ENCODE peak calls at places on chromosomes 7 and 10, in five cellular contexts. C, D, T, O and P are unnamed samples.

GRCh38 chr7:87310790-87311419 is 34.6 kb upstream of the CROT start:
- DNase-seq in C (no peak), D (no peak), T (no peak), O (no peak), P (no peak)

GRCh38 chr10:88920198-88920597 is 32.4 kb downstream of the ACTA2 start:
- DNase-seq in C (peak), D (no peak), T (no peak), O (no peak), P (no peak)

GRCh38 chr10:8534089-8534488 is 479.6 kb downstream of the GATA3 start:
- DNase-seq in C (no peak), D (no peak), T (no peak), O (no peak), P (no peak)

GRCh38 chr7:123846217-123846891 is 1.4 kb downstream of the HYAL4 start:
- DNase-seq in C (peak), D (no peak), T (no peak), O (no peak), P (peak)

GRCh38 chr7:44259547-44260457 is 59.0 kb downstream of the YKT6 start:
- DNase-seq in C (peak), D (peak), T (no peak), O (peak), P (no peak)

GRCh38 chr7:45709168-45710034 is 135.2 kb downstream of the ADCY1 start:
- DNase-seq in C (no peak), D (peak), T (no peak), O (no peak), P (no peak)

GRCh38 chr7:114083714-114084113 is 164.9 kb upstream of the PPP1R3A start:
- DNase-seq in C (no peak), D (no peak), T (no peak), O (no peak), P (no peak)

GRCh38 chr10:131946321-131946751 is 35.4 kb downstream of the BNIP3 start:
- DNase-seq in C (peak), D (peak), T (no peak), O (no peak), P (no peak)

GRCh38 chr10:133144771-133145170 is 15.2 kb upstream of the KNDC1 start:
- DNase-seq in C (no peak), D (no peak), T (no peak), O (no peak), P (no peak)

GRCh38 chr7:42932861-42933591 is 850 bp downstream of the MRPL32 start:
- DNase-seq in C (peak), D (no peak), T (no peak), O (no peak), P (no peak)

GRCh38 chr10:4945706-4946348 is 17.4 kb upstream of the AKR1C1 start:
- DNase-seq in C (no peak), D (no peak), T (no peak), O (no peak), P (no peak)

GRCh38 chr10:37713642-37714041 is 143.8 kb downstream of the ZNF248 start:
- DNase-seq in C (no peak), D (no peak), T (no peak), O (no peak), P (no peak)

GRCh38 chr10:118940386-118940785 is 89.1 kb upstream of the NANOS1 start:
- DNase-seq in C (peak), D (no peak), T (no peak), O (no peak), P (no peak)

GRCh38 chr10:96285331-96285752 is 14.0 kb upstream of the BLNK start:
- DNase-seq in C (no peak), D (no peak), T (no peak), O (no peak), P (no peak)

GRCh38 chr10:48507494-48507893 is 97.4 kb downstream of the ARHGAP22 start:
- DNase-seq in C (no peak), D (no peak), T (no peak), O (no peak), P (no peak)

GRCh38 chr10:130191380-130191779 is 55.2 kb downstream of the GLRX3 start:
- DNase-seq in C (no peak), D (no peak), T (no peak), O (no peak), P (no peak)

GRCh38 chr7:93043393-93043985 is 74.3 kb downstream of the SAMD9 start:
- DNase-seq in C (peak), D (no peak), T (no peak), O (no peak), P (peak)

GRCh38 chr7:33895025-33895804 is 10.1 kb upstream of the BMPER start:
- DNase-seq in C (peak), D (peak), T (peak), O (peak), P (peak)

GRCh38 chr7:119270644-119271043 is 1002.3 kb upstream of the KCND2 start:
- DNase-seq in C (no peak), D (peak), T (no peak), O (no peak), P (no peak)

GRCh38 chr10:78703581-78703980 is 365.2 kb upstream of the ZMIZ1 start:
- DNase-seq in C (no peak), D (no peak), T (no peak), O (no peak), P (no peak)

GRCh38 chr10:19014034-19014433 is 34.6 kb upstream of the MALRD1 start:
- DNase-seq in C (peak), D (no peak), T (no peak), O (no peak), P (no peak)

GRCh38 chr10:43125881-43126731 is 12.1 kb upstream of the CSGALNACT2 start:
- DNase-seq in C (no peak), D (no peak), T (no peak), O (no peak), P (peak)

GRCh38 chr10:59434463-59435326 is 72.3 kb upstream of the FAM13C start:
- DNase-seq in C (peak), D (no peak), T (no peak), O (no peak), P (no peak)

GRCh38 chr7:6260291-6261183 is 11.9 kb downstream of the CYTH3 start:
- DNase-seq in C (peak), D (no peak), T (no peak), O (no peak), P (no peak)

GRCh38 chr10:59181668-59182067 is 5.2 kb downstream of the PHYHIPL start:
- DNase-seq in C (peak), D (no peak), T (peak), O (peak), P (peak)

GRCh38 chr7:75712517-75713361 is 26.0 kb downstream of the HIP1 start:
- DNase-seq in C (no peak), D (no peak), T (no peak), O (no peak), P (no peak)
- TF ChIP-seq CTCF in C (peak), D (no peak), T (no peak), O (no peak), P (no peak)

DNA sequence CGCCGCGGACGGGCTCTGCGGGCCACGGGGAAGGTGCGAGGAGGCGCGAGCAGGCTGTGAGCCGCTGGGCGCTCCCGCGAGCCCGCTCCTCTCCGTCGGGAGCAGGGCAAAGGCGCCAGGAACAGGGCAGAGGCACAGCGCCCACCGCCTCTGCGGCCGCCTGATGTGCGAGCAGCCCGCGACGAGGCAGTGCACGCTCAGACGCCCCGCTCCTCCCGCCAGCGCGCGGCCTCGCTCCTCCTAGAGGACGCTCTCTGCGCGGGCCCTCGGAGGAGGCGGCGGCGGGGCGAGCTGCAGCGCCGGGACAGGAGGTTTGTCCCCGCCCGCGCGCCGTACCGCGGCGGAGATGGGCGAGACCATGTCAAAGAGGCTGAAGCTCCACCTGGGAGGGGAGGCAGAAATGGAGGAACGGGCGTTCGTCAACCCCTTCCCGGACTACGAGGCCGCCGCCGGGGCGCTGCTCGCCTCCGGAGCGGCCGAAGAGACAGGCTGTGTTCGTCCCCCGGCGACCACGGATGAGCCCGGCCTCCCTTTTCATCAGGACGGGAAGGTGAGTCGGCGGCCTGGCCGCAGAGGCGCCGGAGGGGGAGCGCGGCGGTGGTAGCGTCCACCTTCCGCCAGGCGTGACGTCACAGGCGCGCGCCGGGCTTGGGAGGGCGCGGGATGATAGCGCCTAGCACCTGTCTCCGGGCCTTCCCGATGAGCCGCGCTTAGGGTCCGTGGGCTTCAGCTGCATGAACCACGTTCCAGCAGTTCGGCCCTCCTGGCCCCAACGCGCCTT is 733 bp downstream of the LANCL2 start:
- DNase-seq in C (peak), D (peak), T (peak), O (peak), P (peak)
- TF ChIP-seq CTCF in C (peak), D (peak), T (peak), O (peak), P (no peak)

DNA sequence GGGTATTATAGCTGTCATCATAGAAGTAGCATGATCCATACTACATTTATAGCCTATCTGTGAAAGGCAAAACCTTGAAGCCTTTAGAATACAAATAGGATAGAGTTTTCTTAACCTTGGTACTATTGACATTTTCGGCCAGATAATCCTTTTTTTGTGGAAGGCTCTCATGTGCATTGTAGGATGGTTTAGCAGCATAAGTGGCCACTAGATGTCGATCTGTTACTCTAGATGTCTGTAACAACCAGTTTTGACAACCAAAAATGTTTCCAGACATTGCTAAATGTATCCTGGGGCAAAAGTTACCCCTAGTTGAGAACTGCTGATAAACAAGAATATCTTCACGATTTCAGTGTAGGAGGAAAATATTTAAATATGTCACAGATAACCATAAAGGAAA is 319.4 kb upstream of the GALNT17 start:
- DNase-seq in C (peak), D (no peak), T (no peak), O (no peak), P (no peak)
- TF ChIP-seq CTCF in C (peak), D (no peak), T (peak), O (no peak), P (no peak)

GRCh38 chr7:15687645-15688025 is 1.2 kb upstream of the MEOX2 start:
- DNase-seq in C (no peak), D (peak), T (no peak), O (no peak), P (peak)
- TF ChIP-seq CTCF in C (no peak), D (no peak), T (no peak), O (no peak), P (no peak)

DNA sequence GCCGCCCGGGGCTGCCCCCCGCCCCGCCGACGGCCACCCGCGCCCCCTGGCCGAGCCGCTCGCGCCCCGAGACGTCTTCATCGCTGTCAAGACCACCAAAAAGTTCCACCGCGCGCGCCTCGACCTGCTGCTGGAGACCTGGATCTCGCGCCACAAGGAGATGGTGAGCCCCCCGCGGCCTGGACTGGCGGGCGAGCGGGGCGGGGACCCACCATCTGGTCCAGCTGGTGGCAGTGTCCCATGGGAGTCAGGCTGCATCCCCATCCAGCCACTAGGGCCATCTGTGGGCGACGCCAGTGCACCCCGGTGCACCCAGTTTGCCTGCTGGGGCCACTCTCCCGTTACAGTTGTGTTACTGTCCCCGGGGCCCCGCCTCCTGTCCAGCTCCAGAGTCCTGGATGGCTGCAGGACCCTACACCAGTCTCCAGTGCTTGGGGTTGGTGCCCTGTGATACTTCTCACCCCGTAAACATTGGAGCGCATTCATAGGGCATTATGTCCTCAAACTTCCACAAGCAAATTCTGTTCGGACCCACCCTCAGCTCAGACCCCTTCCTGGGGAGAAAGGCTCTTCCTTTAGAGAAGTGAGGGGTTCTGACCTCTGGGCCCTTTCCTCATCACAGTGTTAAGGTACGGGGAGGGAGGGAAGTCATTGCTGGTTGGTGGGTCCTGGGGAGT is 695 bp downstream of the LFNG start:
- DNase-seq in C (no peak), D (no peak), T (no peak), O (no peak), P (no peak)
- TF ChIP-seq CTCF in C (no peak), D (no peak), T (peak), O (no peak), P (no peak)

GRCh38 chr10:44627591-44628354 is 242.9 kb upstream of the CXCL12 start:
- DNase-seq in C (peak), D (no peak), T (no peak), O (no peak), P (no peak)
- TF ChIP-seq CTCF in C (peak), D (no peak), T (no peak), O (no peak), P (no peak)